ENCODE peak calls at places on chromosomes 5 and 9, in five cellular contexts. X is astrocyte of the spinal cord, S is adrenal gland, T is astrocyte, U is left ventricle myocardium inferior. K is an unnamed sample.

GRCh38 chr5:132607133-132607532 is 50.4 kb downstream of the RAD50 start:
- DNase-seq in S (no peak), X (no peak), U (no peak), T (peak), K (no peak)

GRCh38 chr5:90473321-90474234 is 993 bp downstream of the MBLAC2 start:
- DNase-seq in S (peak), T (peak), U (no peak), X (peak), K (no peak)

GRCh38 chr5:79806741-79807140 is 117.1 kb downstream of the CMYA5 start:
- DNase-seq in T (no peak), U (no peak), S (no peak), X (no peak), K (no peak)

GRCh38 chr9:21455320-21455719 is 15.1 kb downstream of the IFNA1 start:
- DNase-seq in X (peak), S (peak), U (no peak), T (no peak), K (no peak)

GRCh38 chr5:56116599-56117131 is 116.5 kb downstream of the ANKRD55 start:
- DNase-seq in S (no peak), T (no peak), U (no peak), X (no peak), K (no peak)

GRCh38 chr5:113081091-113081490 is 104.5 kb downstream of the DCP2 start:
- DNase-seq in U (no peak), X (no peak), T (no peak), S (no peak), K (no peak)

GRCh38 chr9:5767968-5768932 is 64.7 kb downstream of the ERMP1 start:
- DNase-seq in S (no peak), U (no peak), T (no peak), X (no peak), K (peak)

GRCh38 chr5:141508440-141508807 is 19.5 kb downstream of the PCDHGC5 start:
- DNase-seq in T (no peak), S (no peak), U (no peak), X (no peak), K (no peak)

GRCh38 chr9:106220415-106220814 is 526.1 kb downstream of the TMEM38B start:
- DNase-seq in X (no peak), S (no peak), U (no peak), T (no peak), K (no peak)

GRCh38 chr5:154972476-154973080 is 31.7 kb downstream of the MRPL22 start:
- DNase-seq in S (peak), U (no peak), X (peak), T (peak), K (no peak)

GRCh38 chr9:37787059-37787458 is 2.2 kb upstream of the EXOSC3 start:
- DNase-seq in X (no peak), S (no peak), T (no peak), U (no peak), K (no peak)

GRCh38 chr9:84955971-84956370 is 286.4 kb downstream of the NTRK2 start:
- DNase-seq in X (no peak), U (no peak), S (no peak), T (peak), K (no peak)

GRCh38 chr5:17276445-17276844 is 59.0 kb downstream of the BASP1 start:
- DNase-seq in U (no peak), T (no peak), X (no peak), S (no peak), K (peak)

GRCh38 chr5:33737697-33738096 is 154.1 kb downstream of the ADAMTS12 start:
- DNase-seq in U (no peak), T (no peak), X (no peak), S (no peak), K (no peak)

DNA sequence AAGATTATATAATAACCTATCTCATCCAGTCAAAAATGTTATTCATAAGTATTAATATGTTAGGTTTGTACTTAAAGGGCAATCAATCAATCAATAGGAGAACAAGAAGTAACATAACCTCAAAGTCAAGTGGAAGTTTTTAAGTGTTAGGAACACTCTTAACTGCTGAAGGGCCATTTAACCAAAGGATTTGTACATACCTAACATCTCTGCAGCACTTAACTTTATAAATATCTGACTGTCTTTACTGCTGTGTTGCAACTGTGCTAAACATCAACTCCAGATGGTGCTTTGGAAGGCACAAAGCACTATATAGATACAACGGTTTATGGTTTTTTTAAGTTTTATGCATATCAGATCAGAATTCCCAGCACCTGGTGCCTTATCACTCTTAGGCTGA is 604.9 kb upstream of the PTGER4 start:
- DNase-seq in T (no peak), X (no peak), S (no peak), U (no peak), K (no peak)
- TF ChIP-seq CTCF in T (no peak), X (no peak), S (no peak), U (no peak), K (no peak)

GRCh38 chr9:133874061-133874638 is 118.0 kb downstream of the VAV2 start:
- DNase-seq in U (no peak), X (peak), S (peak), T (peak), K (no peak)
- H3K4me3 ChIP-seq in U (no peak), X (no peak), S (no peak), T (no peak), K (no peak)

GRCh38 chr5:176320577-176320976 is 41.0 kb downstream of the KIAA1191 start:
- DNase-seq in U (no peak), X (no peak), T (no peak), S (no peak), K (no peak)

GRCh38 chr5:176317534-176318374 is 43.8 kb downstream of the KIAA1191 start:
- DNase-seq in S (no peak), X (no peak), U (no peak), T (no peak), K (no peak)

GRCh38 chr5:176319827-176320554 is 41.6 kb downstream of the KIAA1191 start:
- DNase-seq in S (no peak), T (no peak), U (no peak), X (peak), K (no peak)
- TF ChIP-seq CTCF in S (peak), T (peak), U (peak), X (peak), K (peak)

GRCh38 chr9:95078934-95079333 is 238.6 kb downstream of the FANCC start:
- DNase-seq in S (no peak), T (no peak), X (no peak), U (no peak), K (no peak)

GRCh38 chr9:95076696-95077052 is 240.8 kb downstream of the FANCC start:
- DNase-seq in U (no peak), X (no peak), S (no peak), T (no peak), K (no peak)

GRCh38 chr9:95077053-95077765 is 240.3 kb downstream of the FANCC start:
- DNase-seq in T (no peak), X (no peak), S (no peak), U (no peak), K (no peak)

GRCh38 chr9:95078516-95078915 is 239.0 kb downstream of the FANCC start:
- DNase-seq in S (no peak), T (no peak), X (no peak), U (no peak), K (no peak)

GRCh38 chr9:95077766-95078382 is 239.6 kb downstream of the FANCC start:
- DNase-seq in X (no peak), T (no peak), U (no peak), S (no peak), K (no peak)
- H3K4me3 ChIP-seq in X (no peak), T (no peak), U (peak), S (no peak), K (no peak)

DNA sequence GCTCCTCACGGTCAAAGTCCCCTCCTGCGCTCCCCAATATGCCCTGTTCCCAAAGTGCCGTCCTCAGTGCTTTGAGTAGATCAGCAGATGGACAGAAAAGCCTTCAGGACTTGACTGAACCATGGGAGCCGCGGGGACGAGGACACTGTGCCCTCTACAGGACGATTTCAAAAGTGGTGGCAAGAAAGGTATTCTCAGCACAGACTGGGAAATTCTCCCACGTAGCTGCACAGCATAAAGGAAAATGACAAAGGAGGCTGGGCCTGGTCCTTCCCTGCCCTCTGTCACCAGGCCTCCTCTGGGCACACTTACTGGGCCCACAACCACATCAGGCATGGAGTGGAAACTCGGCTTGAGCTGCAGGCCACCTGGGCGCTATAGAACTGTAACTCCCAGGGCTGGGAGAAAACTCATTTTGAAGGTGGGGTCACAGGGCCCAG is 16.7 kb upstream of the MTMR12 start:
- DNase-seq in S (peak), T (peak), U (peak), X (peak), K (no peak)
- TF ChIP-seq CTCF in S (peak), T (peak), U (peak), X (peak), K (peak)

GRCh38 chr9:4741365-4742031 is 496 bp upstream of the AK3 start:
- DNase-seq in S (peak), X (no peak), U (peak), T (no peak), K (no peak)
- H3K4me3 ChIP-seq in S (peak), X (peak), U (peak), T (peak), K (peak)

GRCh38 chr9:93288891-93289883 is 105.2 kb downstream of the WNK2 start:
- DNase-seq in T (peak), S (peak), U (no peak), X (no peak), K (no peak)
- TF ChIP-seq CTCF in T (no peak), S (no peak), U (no peak), X (no peak), K (no peak)

GRCh38 chr5:522899-523657 is 1.2 kb downstream of the SLC9A3 start:
- DNase-seq in U (no peak), S (no peak), T (no peak), X (no peak), K (no peak)
- H3K4me3 ChIP-seq in U (peak), S (no peak), T (no peak), X (no peak), K (no peak)

GRCh38 chr9:127930298-127931091 is at the start of gene PIP5KL1:
- DNase-seq in U (peak), T (peak), X (peak), S (peak), K (no peak)
- TF ChIP-seq CTCF in U (no peak), T (no peak), X (peak), S (no peak), K (no peak)

GRCh38 chr5:124655211-124655880 is 91.1 kb downstream of the ZNF608 start:
- DNase-seq in S (no peak), X (peak), T (peak), U (no peak), K (no peak)
- H3K4me3 ChIP-seq in S (no peak), X (peak), T (peak), U (peak), K (no peak)